ENCODE peak calls at places on chromosomes 6 and 20, in ten cellular contexts. R is nephron progenitor cell, U is GM12892, D is A673, V is RKO, M is IMR-90, A is AG10803, I is astrocyte of the cerebellum, X is PC-3, F is HTR-8/SVneo. C is an unnamed sample.

GRCh38 chr6:29628419-29629281 is 4.3 kb downstream of the GABBR1 start:
- DNase-seq in R (peak), U (peak), D (peak), V (no peak), M (peak), A (peak), I (peak), X (peak), F (peak), C (peak)

GRCh38 chr6:105507811-105508210 is 104.9 kb upstream of the PREP start:
- DNase-seq in R (no peak), U (no peak), D (no peak), V (no peak), M (no peak), A (peak), I (no peak), X (no peak), F (no peak), C (peak)

GRCh38 chr6:69279805-69280204 is 517.0 kb downstream of the LMBRD1 start:
- DNase-seq in R (no peak), U (no peak), D (no peak), V (no peak), M (no peak), A (no peak), I (peak), X (no peak), F (no peak), C (no peak)

GRCh38 chr6:135937126-135937525 is 85.6 kb downstream of the PDE7B start:
- DNase-seq in R (no peak), U (no peak), D (no peak), V (no peak), M (no peak), A (no peak), I (no peak), X (no peak), F (no peak), C (no peak)

GRCh38 chr6:39811835-39812345 is 19.7 kb downstream of the DAAM2 start:
- DNase-seq in R (no peak), U (no peak), D (no peak), V (no peak), M (no peak), A (no peak), I (no peak), X (no peak), F (no peak), C (no peak)

GRCh38 chr6:20789162-20789561 is 254.9 kb downstream of the CDKAL1 start:
- DNase-seq in R (no peak), U (no peak), D (no peak), V (no peak), M (peak), A (peak), I (peak), X (no peak), F (no peak), C (peak)

GRCh38 chr6:139369068-139369467 is 5.4 kb downstream of the CITED2 start:
- DNase-seq in R (no peak), U (no peak), D (peak), V (no peak), M (no peak), A (peak), I (no peak), X (no peak), F (no peak), C (no peak)

GRCh38 chr6:46251583-46252339 is 81.0 kb upstream of the ENPP5 start:
- DNase-seq in R (no peak), U (no peak), D (no peak), V (no peak), M (no peak), A (no peak), I (no peak), X (no peak), F (no peak), C (no peak)

GRCh38 chr20:2528671-2529070 is 7.7 kb upstream of the TMC2 start:
- DNase-seq in R (no peak), U (no peak), D (no peak), V (no peak), M (no peak), A (no peak), I (no peak), X (no peak), F (no peak), C (no peak)

GRCh38 chr6:109526905-109527628 is 44.0 kb upstream of the ZBTB24 start:
- DNase-seq in R (peak), U (no peak), D (peak), V (peak), M (peak), A (peak), I (peak), X (peak), F (peak), C (peak)

GRCh38 chr6:157879873-157880254 is 56.8 kb downstream of the SNX9 start:
- DNase-seq in R (no peak), U (no peak), D (no peak), V (no peak), M (no peak), A (no peak), I (no peak), X (no peak), F (no peak), C (no peak)

GRCh38 chr6:5025911-5026819 is 22.3 kb upstream of the RPP40 start:
- DNase-seq in R (peak), U (no peak), D (peak), V (no peak), M (peak), A (peak), I (no peak), X (no peak), F (no peak), C (peak)

GRCh38 chr6:170286246-170286933 is 4.5 kb downstream of the DLL1 start:
- DNase-seq in R (peak), U (no peak), D (peak), V (no peak), M (no peak), A (no peak), I (no peak), X (no peak), F (no peak), C (peak)

GRCh38 chr6:99879431-99879830 is 114.6 kb downstream of the MCHR2 start:
- DNase-seq in R (no peak), U (no peak), D (no peak), V (no peak), M (no peak), A (no peak), I (no peak), X (no peak), F (no peak), C (no peak)

GRCh38 chr6:111972714-111973678 is 80.9 kb upstream of the CCN6 start:
- DNase-seq in R (peak), U (no peak), D (peak), V (peak), M (peak), A (peak), I (peak), X (peak), F (peak), C (peak)